ENCODE peak calls at places on chromosomes 3 and 15, in nine cellular contexts. One of them, this sample, is unnamed.

GRCh38 chr15:77527831-77528231 is 104.9 kb downstream of the LINGO1 start:
- DNase-seq in tibial nerve: no peak
- DNase-seq in IMR-90: no peak
- DNase-seq in heart right ventricle: peak
- DNase-seq in H9: no peak
- DNase-seq in brain microvascular endothelial cell: no peak
- DNase-seq in CD8-positive, alpha-beta T cell: no peak
- DNase-seq in substantia nigra: no peak
- DNase-seq in aorta: peak
- DNase-seq in this sample: no peak

GRCh38 chr15:68325721-68326120 is 48.2 kb downstream of the FEM1B start:
- DNase-seq in heart right ventricle: no peak
- DNase-seq in IMR-90: no peak
- DNase-seq in substantia nigra: no peak
- DNase-seq in aorta: peak
- DNase-seq in tibial nerve: no peak
- DNase-seq in CD8-positive, alpha-beta T cell: no peak
- DNase-seq in H9: no peak
- DNase-seq in brain microvascular endothelial cell: no peak
- DNase-seq in this sample: no peak

GRCh38 chr15:51161491-51162260 is 67.0 kb upstream of the TNFAIP8L3 start:
- DNase-seq in substantia nigra: no peak
- DNase-seq in IMR-90: no peak
- DNase-seq in H9: no peak
- DNase-seq in aorta: no peak
- DNase-seq in brain microvascular endothelial cell: peak
- DNase-seq in heart right ventricle: no peak
- DNase-seq in CD8-positive, alpha-beta T cell: no peak
- DNase-seq in tibial nerve: no peak
- DNase-seq in this sample: no peak

GRCh38 chr15:60315878-60316277 is 81.9 kb downstream of the ANXA2 start:
- DNase-seq in aorta: no peak
- DNase-seq in substantia nigra: no peak
- DNase-seq in heart right ventricle: no peak
- DNase-seq in IMR-90: no peak
- DNase-seq in CD8-positive, alpha-beta T cell: no peak
- DNase-seq in H9: no peak
- DNase-seq in brain microvascular endothelial cell: no peak
- DNase-seq in tibial nerve: no peak
- DNase-seq in this sample: no peak

GRCh38 chr15:94644433-94644832 is 413.1 kb downstream of the MCTP2 start:
- DNase-seq in CD8-positive, alpha-beta T cell: no peak
- DNase-seq in tibial nerve: no peak
- DNase-seq in brain microvascular endothelial cell: no peak
- DNase-seq in aorta: no peak
- DNase-seq in H9: no peak
- DNase-seq in heart right ventricle: no peak
- DNase-seq in IMR-90: no peak
- DNase-seq in substantia nigra: no peak
- DNase-seq in this sample: no peak

GRCh38 chr3:184712248-184712559 is 340 bp upstream of the MAGEF1 start:
- DNase-seq in CD8-positive, alpha-beta T cell: no peak
- DNase-seq in substantia nigra: no peak
- DNase-seq in heart right ventricle: no peak
- DNase-seq in H9: no peak
- DNase-seq in brain microvascular endothelial cell: no peak
- DNase-seq in aorta: no peak
- DNase-seq in IMR-90: no peak
- DNase-seq in tibial nerve: no peak
- DNase-seq in this sample: no peak

GRCh38 chr3:197989651-197990050 is 29.6 kb downstream of the LMLN start:
- DNase-seq in aorta: no peak
- DNase-seq in tibial nerve: peak
- DNase-seq in IMR-90: no peak
- DNase-seq in CD8-positive, alpha-beta T cell: no peak
- DNase-seq in substantia nigra: no peak
- DNase-seq in H9: no peak
- DNase-seq in brain microvascular endothelial cell: no peak
- DNase-seq in heart right ventricle: no peak
- DNase-seq in this sample: peak

GRCh38 chr15:40248006-40248783 is 9.3 kb downstream of the PAK6 start:
- DNase-seq in CD8-positive, alpha-beta T cell: no peak
- DNase-seq in tibial nerve: no peak
- DNase-seq in IMR-90: no peak
- DNase-seq in H9: peak
- DNase-seq in substantia nigra: no peak
- DNase-seq in aorta: peak
- DNase-seq in brain microvascular endothelial cell: no peak
- DNase-seq in heart right ventricle: no peak
- DNase-seq in this sample: no peak

GRCh38 chr3:50170689-50171088 is 15.6 kb downstream of the SEMA3F start:
- DNase-seq in IMR-90: peak
- DNase-seq in substantia nigra: no peak
- DNase-seq in heart right ventricle: peak
- DNase-seq in tibial nerve: no peak
- DNase-seq in aorta: no peak
- DNase-seq in brain microvascular endothelial cell: peak
- DNase-seq in CD8-positive, alpha-beta T cell: no peak
- DNase-seq in H9: no peak
- DNase-seq in this sample: no peak

GRCh38 chr3:65938676-65939075 is 100.0 kb downstream of the MAGI1 start:
- DNase-seq in heart right ventricle: no peak
- DNase-seq in brain microvascular endothelial cell: no peak
- DNase-seq in tibial nerve: no peak
- DNase-seq in IMR-90: no peak
- DNase-seq in H9: no peak
- DNase-seq in substantia nigra: no peak
- DNase-seq in aorta: no peak
- DNase-seq in CD8-positive, alpha-beta T cell: no peak
- DNase-seq in this sample: no peak

DNA sequence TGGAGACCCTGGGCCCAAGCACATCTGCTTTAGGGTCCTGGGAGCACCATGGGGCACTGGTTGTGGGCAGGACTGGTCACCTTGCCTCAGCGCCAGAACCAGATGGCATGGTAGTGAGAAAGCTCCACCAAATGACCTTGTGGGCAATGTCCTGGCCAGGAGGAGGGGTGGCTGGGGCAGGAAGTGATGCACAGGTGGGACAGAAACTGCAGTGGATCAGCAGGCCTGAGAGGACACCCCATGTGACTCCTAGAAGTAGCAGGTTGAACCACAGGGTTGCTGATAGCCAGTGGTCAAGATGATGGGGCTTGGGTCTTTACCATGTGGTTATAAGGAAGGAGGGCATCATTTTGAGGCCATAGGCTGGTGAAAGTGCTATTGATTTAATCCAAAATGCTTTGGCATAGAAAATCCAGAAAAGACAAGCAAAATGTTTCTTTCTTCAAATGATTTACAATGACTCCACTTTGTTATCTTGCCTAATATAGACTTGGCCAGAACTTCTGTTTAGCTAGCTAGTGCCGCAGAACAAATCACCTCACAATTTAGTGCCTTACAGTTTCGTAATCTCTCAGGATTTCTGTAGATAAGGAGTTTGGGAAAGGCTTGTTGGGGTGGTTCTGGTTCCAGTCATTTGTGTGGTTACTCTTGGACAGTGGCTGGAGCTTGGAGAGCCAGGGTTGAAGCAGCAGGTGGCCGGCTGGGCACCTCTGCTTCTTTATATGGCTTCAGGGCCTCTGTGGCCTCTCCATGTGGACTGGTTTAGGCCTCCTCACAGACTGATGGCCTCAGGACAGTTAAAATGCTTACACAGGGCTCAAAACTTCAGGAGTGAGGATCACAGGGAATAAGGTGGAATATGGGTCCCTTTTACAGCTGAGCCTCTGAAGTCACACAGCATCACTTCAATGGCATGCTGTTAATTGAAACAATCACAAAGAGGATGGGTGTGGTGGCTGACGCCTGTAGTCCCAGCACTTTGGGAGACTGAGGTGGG is 27.5 kb downstream of the TMEM158 start:
- DNase-seq in IMR-90: peak
- DNase-seq in substantia nigra: no peak
- DNase-seq in aorta: no peak
- DNase-seq in brain microvascular endothelial cell: no peak
- DNase-seq in heart right ventricle: no peak
- DNase-seq in tibial nerve: no peak
- DNase-seq in H9: no peak
- DNase-seq in CD8-positive, alpha-beta T cell: no peak
- DNase-seq in this sample: no peak
- H3K27ac ChIP-seq in IMR-90: peak
- H3K27ac ChIP-seq in substantia nigra: no peak
- H3K27ac ChIP-seq in aorta: peak
- H3K27ac ChIP-seq in brain microvascular endothelial cell: no peak
- H3K27ac ChIP-seq in heart right ventricle: no peak
- H3K27ac ChIP-seq in tibial nerve: no peak
- H3K27ac ChIP-seq in H9: no peak
- H3K27ac ChIP-seq in CD8-positive, alpha-beta T cell: no peak
- H3K27ac ChIP-seq in this sample: no peak

GRCh38 chr3:124775776-124776336 is 45.6 kb downstream of the UMPS start:
- DNase-seq in CD8-positive, alpha-beta T cell: no peak
- DNase-seq in substantia nigra: no peak
- DNase-seq in heart right ventricle: no peak
- DNase-seq in aorta: peak
- DNase-seq in brain microvascular endothelial cell: no peak
- DNase-seq in H9: no peak
- DNase-seq in tibial nerve: no peak
- DNase-seq in IMR-90: no peak
- DNase-seq in this sample: no peak
- H3K27ac ChIP-seq in CD8-positive, alpha-beta T cell: no peak
- H3K27ac ChIP-seq in substantia nigra: no peak
- H3K27ac ChIP-seq in heart right ventricle: peak
- H3K27ac ChIP-seq in aorta: peak
- H3K27ac ChIP-seq in brain microvascular endothelial cell: no peak
- H3K27ac ChIP-seq in H9: no peak
- H3K27ac ChIP-seq in tibial nerve: peak
- H3K27ac ChIP-seq in IMR-90: no peak
- H3K27ac ChIP-seq in this sample: no peak

GRCh38 chr3:28012830-28013229 is 228.6 kb upstream of the CMC1 start:
- DNase-seq in CD8-positive, alpha-beta T cell: no peak
- DNase-seq in H9: no peak
- DNase-seq in brain microvascular endothelial cell: no peak
- DNase-seq in IMR-90: no peak
- DNase-seq in aorta: no peak
- DNase-seq in tibial nerve: no peak
- DNase-seq in heart right ventricle: no peak
- DNase-seq in substantia nigra: no peak
- DNase-seq in this sample: no peak
- H3K27ac ChIP-seq in CD8-positive, alpha-beta T cell: no peak
- H3K27ac ChIP-seq in H9: no peak
- H3K27ac ChIP-seq in brain microvascular endothelial cell: no peak
- H3K27ac ChIP-seq in IMR-90: no peak
- H3K27ac ChIP-seq in aorta: no peak
- H3K27ac ChIP-seq in tibial nerve: no peak
- H3K27ac ChIP-seq in heart right ventricle: no peak
- H3K27ac ChIP-seq in substantia nigra: no peak
- H3K27ac ChIP-seq in this sample: no peak

GRCh38 chr3:119643094-119643493 is 17.3 kb downstream of the POPDC2 start:
- DNase-seq in IMR-90: peak
- DNase-seq in tibial nerve: no peak
- DNase-seq in heart right ventricle: no peak
- DNase-seq in CD8-positive, alpha-beta T cell: no peak
- DNase-seq in substantia nigra: no peak
- DNase-seq in aorta: no peak
- DNase-seq in H9: no peak
- DNase-seq in brain microvascular endothelial cell: no peak
- DNase-seq in this sample: no peak

GRCh38 chr3:119645813-119646212 is 14.6 kb downstream of the POPDC2 start:
- DNase-seq in IMR-90: no peak
- DNase-seq in CD8-positive, alpha-beta T cell: no peak
- DNase-seq in heart right ventricle: no peak
- DNase-seq in aorta: no peak
- DNase-seq in H9: no peak
- DNase-seq in substantia nigra: no peak
- DNase-seq in brain microvascular endothelial cell: no peak
- DNase-seq in tibial nerve: no peak
- DNase-seq in this sample: no peak

GRCh38 chr3:119647177-119647576 is 13.2 kb downstream of the POPDC2 start:
- DNase-seq in aorta: no peak
- DNase-seq in tibial nerve: no peak
- DNase-seq in IMR-90: no peak
- DNase-seq in CD8-positive, alpha-beta T cell: no peak
- DNase-seq in substantia nigra: no peak
- DNase-seq in brain microvascular endothelial cell: no peak
- DNase-seq in heart right ventricle: no peak
- DNase-seq in H9: no peak
- DNase-seq in this sample: no peak

GRCh38 chr3:119643528-119643927 is 16.9 kb downstream of the POPDC2 start:
- DNase-seq in brain microvascular endothelial cell: peak
- DNase-seq in heart right ventricle: no peak
- DNase-seq in H9: no peak
- DNase-seq in aorta: no peak
- DNase-seq in tibial nerve: no peak
- DNase-seq in substantia nigra: no peak
- DNase-seq in CD8-positive, alpha-beta T cell: no peak
- DNase-seq in IMR-90: peak
- DNase-seq in this sample: no peak

DNA sequence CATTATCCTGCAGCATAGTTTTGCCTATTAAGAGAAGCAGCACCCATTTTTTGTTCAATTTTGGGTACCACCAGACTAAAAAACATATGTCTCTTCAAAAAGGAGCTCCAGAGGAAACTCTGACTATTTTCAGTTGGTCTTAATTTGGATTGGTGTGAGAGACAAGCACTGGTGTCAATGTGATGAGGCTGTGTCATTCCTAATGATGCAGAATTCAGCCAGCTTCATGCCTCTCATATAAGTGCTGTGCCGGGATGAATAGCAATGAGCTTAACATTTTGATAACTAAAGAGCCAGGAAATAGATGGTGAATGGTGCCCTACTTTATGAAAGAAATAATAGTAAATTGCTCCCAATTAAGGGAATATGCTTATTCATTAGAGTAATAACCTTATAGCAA is 15.9 kb downstream of the POPDC2 start:
- DNase-seq in H9: no peak
- DNase-seq in brain microvascular endothelial cell: no peak
- DNase-seq in aorta: no peak
- DNase-seq in substantia nigra: no peak
- DNase-seq in tibial nerve: no peak
- DNase-seq in heart right ventricle: no peak
- DNase-seq in IMR-90: no peak
- DNase-seq in CD8-positive, alpha-beta T cell: no peak
- DNase-seq in this sample: no peak
- H3K27ac ChIP-seq in H9: no peak
- H3K27ac ChIP-seq in brain microvascular endothelial cell: peak
- H3K27ac ChIP-seq in aorta: no peak
- H3K27ac ChIP-seq in substantia nigra: no peak
- H3K27ac ChIP-seq in tibial nerve: no peak
- H3K27ac ChIP-seq in heart right ventricle: peak
- H3K27ac ChIP-seq in IMR-90: no peak
- H3K27ac ChIP-seq in CD8-positive, alpha-beta T cell: no peak
- H3K27ac ChIP-seq in this sample: no peak